ENCODE peak calls at places on chromosome 2, in five cellular contexts. G, S, A, T and H are unnamed samples.

GRCh38 chr2:213545964-213546363 is 261.7 kb downstream of the SPAG16 start:
- DNase-seq in G (no peak), S (no peak), A (no peak), T (no peak), H (no peak)

GRCh38 chr2:159661286-159661685 is 44.9 kb upstream of the BAZ2B start:
- DNase-seq in G (peak), S (no peak), A (no peak), T (no peak), H (no peak)

GRCh38 chr2:207180741-207181140 is 15.0 kb upstream of the KLF7 start:
- DNase-seq in G (no peak), S (no peak), A (no peak), T (no peak), H (no peak)

GRCh38 chr2:207475546-207475945 is 54.2 kb upstream of the CREB1 start:
- DNase-seq in G (no peak), S (no peak), A (no peak), T (no peak), H (no peak)

GRCh38 chr2:120896904-120897303 is 161.2 kb downstream of the GLI2 start:
- DNase-seq in G (no peak), S (no peak), A (no peak), T (no peak), H (no peak)

GRCh38 chr2:2653221-2653620 is 322.1 kb upstream of the MYT1L start:
- DNase-seq in G (no peak), S (no peak), A (no peak), T (no peak), H (no peak)

GRCh38 chr2:134253804-134254203 is at the start of gene MGAT5:
- DNase-seq in G (no peak), S (no peak), A (no peak), T (no peak), H (no peak)

GRCh38 chr2:239444626-239445625 is 44.1 kb upstream of the HDAC4 start:
- DNase-seq in G (no peak), S (no peak), A (no peak), T (no peak), H (no peak)

GRCh38 chr2:110173523-110173922 is 31.3 kb downstream of the NPHP1 start:
- DNase-seq in G (peak), S (no peak), A (no peak), T (peak), H (no peak)

GRCh38 chr2:111975053-111975552 is 76.7 kb downstream of the MERTK start:
- DNase-seq in G (peak), S (no peak), A (peak), T (peak), H (no peak)

GRCh38 chr2:167925775-167926174 is 321.6 kb downstream of the STK39 start:
- DNase-seq in G (peak), S (no peak), A (no peak), T (no peak), H (no peak)

GRCh38 chr2:186503827-186504606 is 18.0 kb downstream of the ZC3H15 start:
- DNase-seq in G (peak), S (no peak), A (no peak), T (peak), H (no peak)

GRCh38 chr2:120432976-120433815 is 87.3 kb downstream of the INHBB start:
- DNase-seq in G (no peak), S (no peak), A (no peak), T (no peak), H (peak)

GRCh38 chr2:205259131-205259530 is 423.2 kb upstream of the NRP2 start:
- DNase-seq in G (peak), S (no peak), A (no peak), T (peak), H (no peak)

GRCh38 chr2:16334366-16334765 is 331.3 kb downstream of the CYRIA start:
- DNase-seq in G (no peak), S (no peak), A (no peak), T (no peak), H (no peak)

GRCh38 chr2:118221952-118222594 is 133.8 kb downstream of the INSIG2 start:
- DNase-seq in G (peak), S (peak), A (no peak), T (peak), H (peak)

GRCh38 chr2:177972782-177973181 is 99.8 kb downstream of the PDE11A start:
- DNase-seq in G (no peak), S (no peak), A (peak), T (no peak), H (peak)

GRCh38 chr2:47872941-47873340 is 33.4 kb downstream of the FBXO11 start:
- DNase-seq in G (no peak), S (no peak), A (no peak), T (no peak), H (no peak)

GRCh38 chr2:174680221-174680620 is 82.6 kb upstream of the WIPF1 start:
- DNase-seq in G (no peak), S (no peak), A (no peak), T (no peak), H (no peak)

GRCh38 chr2:38600242-38600891 is 2.4 kb downstream of the HNRNPLL start:
- DNase-seq in G (peak), S (no peak), A (no peak), T (peak), H (no peak)

GRCh38 chr2:236177604-236177966 is 9.4 kb upstream of the GBX2 start:
- DNase-seq in G (peak), S (peak), A (no peak), T (peak), H (peak)

GRCh38 chr2:1743396-1744150 is 742 bp downstream of the PXDN start:
- DNase-seq in G (peak), S (no peak), A (no peak), T (no peak), H (peak)

GRCh38 chr2:132465917-132466316 is 49.3 kb downstream of the GPR39 start:
- DNase-seq in G (no peak), S (no peak), A (no peak), T (no peak), H (no peak)

GRCh38 chr2:10333247-10333613 is 30.5 kb downstream of the HPCAL1 start:
- DNase-seq in G (no peak), S (no peak), A (no peak), T (no peak), H (no peak)

DNA sequence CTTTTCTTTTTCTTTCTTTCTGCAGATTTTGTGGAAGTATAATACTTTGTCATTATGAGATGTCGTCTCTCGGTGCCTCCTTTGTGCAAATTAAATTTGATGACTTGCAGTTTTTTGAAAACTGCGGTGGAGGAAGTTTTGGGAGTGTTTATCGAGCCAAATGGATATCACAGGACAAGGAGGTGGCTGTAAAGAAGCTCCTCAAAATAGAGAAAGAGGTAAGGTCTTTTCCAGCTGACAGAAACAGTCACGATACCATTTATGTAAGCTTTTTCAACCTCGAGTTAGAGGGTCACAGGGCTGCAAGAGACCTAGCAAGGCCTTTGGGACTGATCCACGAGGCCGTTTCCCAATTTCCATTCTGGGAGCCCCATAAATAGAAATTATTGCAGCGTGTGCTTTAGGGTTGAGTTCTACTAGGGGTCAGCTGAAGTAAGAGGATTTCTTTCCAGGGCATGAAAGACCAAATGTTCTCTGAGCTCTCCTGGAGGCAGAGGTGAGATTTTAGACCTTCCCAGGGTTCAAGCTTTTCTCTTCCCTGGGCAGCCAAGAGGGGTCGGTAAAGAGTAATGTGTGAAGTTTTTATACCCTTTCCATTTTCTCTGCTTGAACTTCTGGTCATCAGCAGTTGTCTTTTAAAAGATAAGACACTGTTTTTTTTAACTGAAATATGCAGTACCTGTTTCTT is 15.5 kb downstream of the MAP3K20 start:
- DNase-seq in G (no peak), S (no peak), A (no peak), T (no peak), H (peak)
- H2BK5ac ChIP-seq in G (no peak), S (no peak), A (no peak), T (no peak), H (no peak)

DNA sequence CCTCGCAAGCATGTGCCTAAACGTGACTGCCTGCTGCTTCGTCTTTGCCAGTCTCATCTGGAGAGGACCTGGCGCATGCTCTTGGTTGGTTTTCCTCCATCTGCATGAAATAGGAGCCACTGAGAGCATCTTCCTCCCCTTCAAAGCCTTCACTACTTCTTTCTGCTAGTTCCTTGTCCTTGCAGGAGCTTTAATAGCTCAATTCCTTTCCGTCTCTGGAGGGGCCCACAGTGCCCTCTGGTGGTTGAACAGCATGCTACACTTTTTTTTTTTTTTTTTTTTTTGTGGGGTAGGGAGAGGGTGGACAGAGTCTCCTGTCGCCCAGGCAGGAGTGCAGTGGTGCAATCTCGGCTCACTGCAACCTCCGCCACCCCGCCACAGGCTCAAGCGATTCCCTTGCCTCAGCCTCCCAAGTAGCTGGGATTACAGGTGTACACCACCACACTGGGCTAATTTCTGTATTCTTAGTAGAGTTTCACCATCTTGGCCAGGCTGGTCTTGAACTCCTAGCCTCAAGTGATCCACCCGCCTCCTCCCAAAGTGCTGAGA is 59.6 kb downstream of the SP110 start:
- DNase-seq in G (peak), S (peak), A (peak), T (peak), H (peak)
- H2BK12ac ChIP-seq in G (no peak), S (no peak), A (peak), T (no peak), H (no peak)

DNA sequence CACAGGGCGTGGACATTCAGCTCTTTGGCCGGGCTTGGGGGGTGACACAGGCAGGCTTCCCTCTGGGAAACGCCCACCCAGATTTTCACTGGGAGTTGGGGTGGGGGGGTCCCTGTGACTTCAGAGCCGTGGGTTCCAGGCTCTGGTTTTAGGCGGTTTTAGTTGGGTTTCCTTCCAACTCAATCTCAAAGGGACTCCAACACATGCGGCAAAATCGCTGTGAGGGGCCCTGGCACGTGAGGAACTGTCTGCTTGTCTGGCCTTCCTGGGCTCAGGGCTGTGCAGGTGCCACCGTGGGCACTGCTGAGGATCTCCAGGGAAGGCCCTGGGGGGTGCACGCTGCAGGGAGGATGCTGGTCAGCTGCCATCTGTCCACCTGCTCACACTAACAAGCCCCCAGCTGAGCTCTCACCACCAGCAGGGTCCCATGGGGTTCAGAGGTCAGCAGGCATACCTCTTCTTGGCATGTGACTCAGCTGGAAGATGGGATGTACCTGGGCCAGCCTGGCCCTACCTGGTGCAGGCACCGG is 11.7 kb downstream of the HS6ST1 start:
- DNase-seq in G (no peak), S (no peak), A (no peak), T (no peak), H (peak)
- H2BK5ac ChIP-seq in G (no peak), S (no peak), A (no peak), T (no peak), H (no peak)

GRCh38 chr2:33158482-33159003 is 211.8 kb downstream of the LTBP1 start:
- DNase-seq in G (peak), S (no peak), A (no peak), T (peak), H (no peak)
- H2BK12ac ChIP-seq in G (peak), S (no peak), A (no peak), T (no peak), H (no peak)

GRCh38 chr2:191391171-191391570 is 146.0 kb downstream of the MYO1B start:
- DNase-seq in G (no peak), S (no peak), A (no peak), T (no peak), H (no peak)

GRCh38 chr2:191389288-191389687 is 144.1 kb downstream of the MYO1B start:
- DNase-seq in G (no peak), S (no peak), A (no peak), T (no peak), H (no peak)

GRCh38 chr2:191396794-191397193 is 151.6 kb downstream of the MYO1B start:
- DNase-seq in G (no peak), S (no peak), A (no peak), T (no peak), H (no peak)

DNA sequence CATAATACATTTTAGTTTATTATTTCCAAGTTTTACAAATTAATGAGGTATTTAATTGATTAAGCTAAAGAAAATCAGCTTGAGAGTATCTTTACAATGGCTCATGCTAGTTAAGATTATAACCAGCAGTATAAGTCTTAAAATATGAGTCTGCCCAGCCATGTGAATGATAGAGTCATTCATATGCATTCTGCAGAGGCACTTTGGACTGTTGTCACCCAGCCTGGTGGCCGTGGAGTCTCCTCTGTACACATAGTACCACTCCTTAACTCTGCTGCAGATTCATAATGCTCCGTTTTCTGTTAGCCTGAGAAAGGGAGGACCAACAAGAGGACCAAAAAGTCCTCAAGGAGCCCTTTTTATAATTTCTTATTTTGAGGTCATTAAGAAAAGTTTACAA is 148.8 kb downstream of the MYO1B start:
- DNase-seq in G (no peak), S (no peak), A (no peak), T (no peak), H (no peak)
- H2BK5ac ChIP-seq in G (no peak), S (no peak), A (no peak), T (no peak), H (no peak)

DNA sequence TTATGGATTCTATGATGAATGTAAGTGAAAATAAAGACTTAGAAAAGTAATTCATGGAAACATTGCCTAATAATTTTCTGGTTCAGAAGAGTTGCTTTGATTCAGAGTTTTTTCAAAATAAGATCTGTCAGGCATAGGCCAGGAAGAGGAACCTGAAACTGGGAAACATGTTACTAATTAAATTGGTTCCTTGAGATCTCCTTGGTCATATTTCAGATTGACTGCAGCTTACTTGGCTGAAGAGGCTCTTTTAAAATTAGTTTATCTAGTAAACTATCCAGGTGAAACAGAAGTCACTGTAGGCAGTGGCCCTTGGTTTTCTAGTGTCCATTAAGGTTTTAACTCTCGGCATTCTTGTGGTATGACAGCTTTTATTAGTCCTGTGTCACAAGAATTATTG is 27.4 kb downstream of the PPP1CB start:
- DNase-seq in G (no peak), S (no peak), A (no peak), T (no peak), H (no peak)
- H2BK12ac ChIP-seq in G (no peak), S (no peak), A (no peak), T (no peak), H (no peak)

DNA sequence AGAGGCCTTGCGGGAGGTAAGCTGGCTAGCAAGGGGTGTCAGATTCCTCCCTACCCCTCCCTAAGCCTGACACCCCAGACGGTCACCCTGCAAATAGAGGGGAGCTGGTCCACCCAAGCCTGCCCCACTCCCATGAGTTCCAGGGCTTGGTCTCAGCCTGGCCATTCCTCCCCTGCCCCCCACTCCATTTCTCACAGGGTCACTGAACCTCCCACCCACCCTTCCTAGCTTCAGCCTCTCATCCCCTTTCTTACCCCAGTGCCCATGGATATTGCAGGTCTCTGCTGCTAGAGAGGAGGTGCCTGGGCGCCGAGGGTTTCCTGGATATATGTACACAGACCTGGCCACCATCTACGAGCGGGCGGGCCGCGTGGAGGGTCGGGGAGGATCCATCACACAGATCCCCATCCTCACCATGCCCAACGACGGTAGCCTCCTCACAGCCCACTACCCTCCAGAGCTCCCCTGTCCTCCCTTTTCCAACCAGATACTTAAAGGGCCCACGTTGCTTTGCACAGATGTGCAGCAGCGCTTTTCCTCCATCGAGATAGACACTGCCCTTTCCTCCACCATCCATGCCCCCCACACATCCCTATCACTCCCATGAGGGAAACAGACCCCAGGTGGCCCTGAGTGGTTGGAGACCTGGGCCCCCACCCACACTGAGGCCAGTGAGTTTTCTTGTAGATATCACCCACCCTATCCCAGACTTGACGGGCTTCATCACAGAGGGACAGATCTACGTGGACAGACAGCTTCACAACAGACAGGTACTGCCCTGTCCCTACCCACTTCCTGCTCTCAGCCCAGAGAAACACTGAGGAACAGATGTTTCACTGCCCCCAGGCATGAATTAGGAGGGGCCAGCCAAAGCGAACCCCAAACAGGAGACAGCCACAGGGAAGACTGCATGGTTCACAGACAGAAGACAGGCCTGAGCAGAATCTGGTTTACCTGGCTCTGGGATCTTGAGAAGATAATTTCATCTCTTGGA is 15.2 kb upstream of the ANKRD53 start:
- DNase-seq in G (no peak), S (no peak), A (no peak), T (no peak), H (peak)
- H2BK5ac ChIP-seq in G (no peak), S (no peak), A (no peak), T (no peak), H (no peak)